ENCODE peak calls at places on chromosomes 6 and 20, in nine cellular contexts. H is substantia nigra; X is AG20443; E is stimulated activated naive B cell treated with anti-CD40 and anti-IgM and Interleukin-4, amounts not matched to agents 10 μg/mL and 1 μg/mL and 100 μg/mL, for 72 hours; J is smooth muscle cell of the brain vasculature; D is glutamatergic neuron; K is HCT116; C is effector CD4-positive, alpha-beta T cell; G is mesendoderm. A is an unnamed sample.

GRCh38 chr6:125346143-125346925 is 44.6 kb upstream of the HDDC2 start:
- DNase-seq in H (no peak), X (no peak), E (peak; percentile 5), J (peak; percentile 20), D (peak; percentile 12), K (no peak), C (no peak), G (no peak), A (no peak)

GRCh38 chr6:135850882-135851281 is 619 bp upstream of the PDE7B start:
- DNase-seq in H (no peak), X (peak; percentile 18), E (no peak), J (no peak), D (no peak), K (no peak), C (no peak), G (no peak), A (no peak)

GRCh38 chr20:37071481-37071911 is 24.3 kb downstream of the RBL1 start:
- DNase-seq in H (no peak), X (peak; percentile 13), E (no peak), J (no peak), D (no peak), K (no peak), C (peak; percentile 2), G (peak; percentile 6), A (no peak)

GRCh38 chr6:106300944-106301343 is 24.6 kb downstream of the ATG5 start:
- DNase-seq in H (no peak), X (peak; percentile 37), E (no peak), J (no peak), D (no peak), K (no peak), C (no peak), G (peak; percentile 38), A (no peak)

GRCh38 chr6:139757766-139758655 is 383.6 kb upstream of the CITED2 start:
- DNase-seq in H (no peak), X (peak; percentile 25), E (no peak), J (no peak), D (no peak), K (no peak), C (no peak), G (no peak), A (no peak)

GRCh38 chr6:81752084-81752968 is at the start of gene TENT5A:
- DNase-seq in H (peak; percentile 56), X (peak; percentile 93), E (peak; percentile 83), J (peak; percentile 77), D (peak; percentile 93), K (peak; percentile 75), C (peak; percentile 67), G (peak; percentile 95), A (peak; percentile 90)

GRCh38 chr6:149636116-149636515 is 12.4 kb downstream of the KATNA1 start:
- DNase-seq in H (no peak), X (no peak), E (no peak), J (no peak), D (no peak), K (peak; percentile 41), C (no peak), G (peak; percentile 42), A (no peak)

GRCh38 chr6:131037194-131037897 is 25.7 kb downstream of the EPB41L2 start:
- DNase-seq in H (no peak), X (no peak), E (no peak), J (no peak), D (no peak), K (no peak), C (no peak), G (no peak), A (no peak)

GRCh38 chr6:6781172-6781876 is 192.8 kb downstream of the LY86 start:
- DNase-seq in H (no peak), X (peak; percentile 62), E (no peak), J (peak; percentile 52), D (no peak), K (peak; percentile 68), C (no peak), G (peak; percentile 75), A (no peak)

GRCh38 chr20:2210646-2211556 is 84.9 kb upstream of the TGM3 start:
- DNase-seq in H (no peak), X (peak; percentile 79), E (no peak), J (no peak), D (no peak), K (no peak), C (no peak), G (peak; percentile 76), A (peak; percentile 94)

GRCh38 chr20:24747015-24747712 is 201.9 kb upstream of the CST7 start:
- DNase-seq in H (no peak), X (no peak), E (no peak), J (no peak), D (no peak), K (no peak), C (no peak), G (no peak), A (no peak)

GRCh38 chr6:113495521-113495920 is 361.6 kb upstream of the MARCKS start:
- DNase-seq in H (no peak), X (peak; percentile 45), E (no peak), J (no peak), D (no peak), K (no peak), C (no peak), G (peak; percentile 31), A (no peak)

GRCh38 chr6:113359155-113360140 is 497.7 kb upstream of the MARCKS start:
- DNase-seq in H (no peak), X (no peak), E (no peak), J (no peak), D (no peak), K (no peak), C (no peak), G (no peak), A (no peak)

GRCh38 chr20:59664389-59665055 is 60.2 kb downstream of the PHACTR3 start:
- DNase-seq in H (no peak), X (no peak), E (no peak), J (no peak), D (no peak), K (no peak), C (no peak), G (no peak), A (no peak)

GRCh38 chr20:47133809-47134456 is 222.6 kb downstream of the ZMYND8 start:
- DNase-seq in H (no peak), X (peak; percentile 72), E (no peak), J (no peak), D (no peak), K (no peak), C (no peak), G (peak; percentile 30), A (no peak)

GRCh38 chr6:48236375-48236774 is 125.4 kb upstream of the PTCHD4 start:
- DNase-seq in H (no peak), X (no peak), E (no peak), J (no peak), D (no peak), K (no peak), C (no peak), G (no peak), A (no peak)

GRCh38 chr6:157271441-157271840 is 51.9 kb downstream of the TMEM242 start:
- DNase-seq in H (no peak), X (no peak), E (no peak), J (no peak), D (no peak), K (no peak), C (no peak), G (no peak), A (no peak)

GRCh38 chr6:112027942-112028674 is 25.8 kb upstream of the CCN6 start:
- DNase-seq in H (no peak), X (no peak), E (no peak), J (no peak), D (no peak), K (no peak), C (peak; percentile 43), G (peak; percentile 19), A (no peak)

GRCh38 chr20:44166477-44166876 is 20.5 kb downstream of the JPH2 start:
- DNase-seq in H (no peak), X (peak; percentile 79), E (no peak), J (no peak), D (peak; percentile 35), K (no peak), C (no peak), G (peak; percentile 50), A (no peak)